ENCODE peak calls at places on chromosome 22, in seven cellular contexts. Z is cardiac muscle cell; V is AG10803; U is activated naive CD4-positive, alpha-beta T cell treated with anti-CD3 and anti-CD28 coated beads, Interleukin-2, amount 10 ng/mL, durations not matched to agents 7 days and 5 days; B is testis; E is SW 1271; I is NT2/D1. Y is an unnamed sample.

GRCh38 chr22:39625554-39626537 is 55.3 kb downstream of the CACNA1I start:
- DNase-seq in U (no peak), I (no peak), B (no peak), V (no peak), Z (no peak), E (no peak), Y (no peak)

GRCh38 chr22:49849161-49850020 is 4.3 kb upstream of the ZBED4 start:
- DNase-seq in Z (no peak), B (no peak), I (no peak), V (no peak), E (no peak), U (peak), Y (no peak)

GRCh38 chr22:31681625-31682345 is 19.8 kb upstream of the PISD start:
- DNase-seq in U (no peak), I (no peak), E (no peak), V (peak), B (peak), Z (peak), Y (no peak)

GRCh38 chr22:28424427-28425080 is 255.1 kb downstream of the TTC28 start:
- DNase-seq in I (no peak), V (peak), U (no peak), B (no peak), E (no peak), Z (peak), Y (no peak)

GRCh38 chr22:44393066-44393465 is 80.3 kb upstream of the SHISAL1 start:
- DNase-seq in V (no peak), E (no peak), I (no peak), B (no peak), U (no peak), Z (no peak), Y (peak)

GRCh38 chr22:47032956-47033647 is 270.7 kb downstream of the TBC1D22A start:
- DNase-seq in U (no peak), V (no peak), Z (no peak), B (peak), I (no peak), E (no peak), Y (no peak)

GRCh38 chr22:23840026-23840425 is 1.2 kb upstream of the DERL3 start:
- DNase-seq in V (no peak), E (no peak), B (no peak), U (no peak), I (no peak), Z (no peak), Y (no peak)

GRCh38 chr22:22720724-22721261 is 76.4 kb downstream of the GGTLC2 start:
- DNase-seq in V (peak), Z (peak), U (no peak), E (no peak), B (peak), I (no peak), Y (no peak)

GRCh38 chr22:43901976-43902643 is 10.3 kb upstream of the PNPLA5 start:
- DNase-seq in I (no peak), B (no peak), V (peak), U (no peak), Z (no peak), E (no peak), Y (no peak)

GRCh38 chr22:37270928-37271650 is 11.2 kb upstream of the CYTH4 start:
- DNase-seq in E (no peak), B (no peak), U (no peak), Z (peak), V (peak), I (no peak), Y (no peak)

GRCh38 chr22:37196539-37197450 is 8.7 kb upstream of the C1QTNF6 start:
- DNase-seq in U (no peak), I (no peak), E (no peak), Z (peak), V (peak), B (peak), Y (peak)

GRCh38 chr22:23075525-23076216 is 5.4 kb downstream of the GNAZ start:
- DNase-seq in Z (no peak), U (no peak), I (no peak), B (no peak), V (no peak), E (no peak), Y (no peak)